ENCODE peak calls at places on chromosomes 7 and 10, in five cellular contexts. One of them, this sample, is unnamed.

GRCh38 chr7:144830024-144830785 is 5.6 kb downstream of the TPK1 start:
- DNase-seq in PC-3: peak
- DNase-seq in GM23248: peak
- DNase-seq in HCT116: no peak
- DNase-seq in fibroblast of lung: no peak
- DNase-seq in this sample: no peak

GRCh38 chr7:157984138-157984913 is 603.3 kb downstream of the PTPRN2 start:
- DNase-seq in PC-3: no peak
- DNase-seq in fibroblast of lung: no peak
- DNase-seq in HCT116: no peak
- DNase-seq in GM23248: no peak
- DNase-seq in this sample: no peak

GRCh38 chr10:57096044-57096443 is 735.0 kb upstream of the ZWINT start:
- DNase-seq in PC-3: no peak
- DNase-seq in fibroblast of lung: no peak
- DNase-seq in GM23248: no peak
- DNase-seq in HCT116: no peak
- DNase-seq in this sample: no peak

GRCh38 chr10:73287441-73287840 is 35.0 kb upstream of the MRPS16 start:
- DNase-seq in fibroblast of lung: no peak
- DNase-seq in HCT116: no peak
- DNase-seq in GM23248: no peak
- DNase-seq in PC-3: no peak
- DNase-seq in this sample: no peak

GRCh38 chr10:71124921-71125748 is 87.2 kb upstream of the UNC5B start:
- DNase-seq in fibroblast of lung: no peak
- DNase-seq in HCT116: no peak
- DNase-seq in PC-3: no peak
- DNase-seq in GM23248: no peak
- DNase-seq in this sample: no peak

GRCh38 chr7:374706-375490 is 84.9 kb downstream of the FOXL3 start:
- DNase-seq in GM23248: no peak
- DNase-seq in HCT116: no peak
- DNase-seq in PC-3: no peak
- DNase-seq in fibroblast of lung: no peak
- DNase-seq in this sample: no peak

GRCh38 chr10:100993986-100994708 is 5.5 kb upstream of the LZTS2 start:
- DNase-seq in fibroblast of lung: peak
- DNase-seq in PC-3: peak
- DNase-seq in GM23248: peak
- DNase-seq in HCT116: no peak
- DNase-seq in this sample: no peak

GRCh38 chr10:43199684-43200537 is 61.7 kb downstream of the CSGALNACT2 start:
- DNase-seq in fibroblast of lung: no peak
- DNase-seq in PC-3: no peak
- DNase-seq in HCT116: no peak
- DNase-seq in GM23248: no peak
- DNase-seq in this sample: no peak

GRCh38 chr10:86354761-86355540 is 11.6 kb downstream of the GRID1 start:
- DNase-seq in GM23248: no peak
- DNase-seq in HCT116: no peak
- DNase-seq in PC-3: no peak
- DNase-seq in fibroblast of lung: no peak
- DNase-seq in this sample: no peak

GRCh38 chr10:106741131-106741530 is 423.4 kb downstream of the SORCS1 start:
- DNase-seq in fibroblast of lung: no peak
- DNase-seq in PC-3: no peak
- DNase-seq in HCT116: no peak
- DNase-seq in GM23248: no peak
- DNase-seq in this sample: no peak

GRCh38 chr7:48096273-48096672 is 7.2 kb downstream of the UPP1 start:
- DNase-seq in GM23248: no peak
- DNase-seq in PC-3: no peak
- DNase-seq in HCT116: no peak
- DNase-seq in fibroblast of lung: no peak
- DNase-seq in this sample: no peak

GRCh38 chr7:42065942-42066341 is 171.1 kb downstream of the GLI3 start:
- DNase-seq in HCT116: no peak
- DNase-seq in GM23248: no peak
- DNase-seq in PC-3: no peak
- DNase-seq in fibroblast of lung: peak
- DNase-seq in this sample: no peak

GRCh38 chr7:35819310-35819709 is 18.5 kb downstream of the SEPTIN7 start:
- DNase-seq in HCT116: no peak
- DNase-seq in fibroblast of lung: no peak
- DNase-seq in PC-3: no peak
- DNase-seq in GM23248: no peak
- DNase-seq in this sample: no peak

GRCh38 chr10:28558923-28559508 is 26.1 kb downstream of the WAC start:
- DNase-seq in PC-3: no peak
- DNase-seq in fibroblast of lung: no peak
- DNase-seq in GM23248: no peak
- DNase-seq in HCT116: no peak
- DNase-seq in this sample: no peak

GRCh38 chr10:9825491-9826018 is 1192.1 kb upstream of the CELF2 start:
- DNase-seq in GM23248: no peak
- DNase-seq in PC-3: no peak
- DNase-seq in HCT116: no peak
- DNase-seq in fibroblast of lung: no peak
- DNase-seq in this sample: no peak

GRCh38 chr10:61000769-61001730 is 57.1 kb upstream of the RHOBTB1 start:
- DNase-seq in PC-3: peak
- DNase-seq in GM23248: peak
- DNase-seq in fibroblast of lung: peak
- DNase-seq in HCT116: no peak
- DNase-seq in this sample: no peak

GRCh38 chr7:134750083-134751062 is 29.1 kb upstream of the CALD1 start:
- DNase-seq in PC-3: peak
- DNase-seq in GM23248: peak
- DNase-seq in fibroblast of lung: peak
- DNase-seq in HCT116: peak
- DNase-seq in this sample: no peak

GRCh38 chr10:75191821-75192568 is 18.6 kb upstream of the VDAC2 start:
- DNase-seq in GM23248: peak
- DNase-seq in HCT116: no peak
- DNase-seq in PC-3: peak
- DNase-seq in fibroblast of lung: peak
- DNase-seq in this sample: no peak

GRCh38 chr10:43120948-43121290 is 17.3 kb upstream of the CSGALNACT2 start:
- DNase-seq in PC-3: no peak
- DNase-seq in fibroblast of lung: no peak
- DNase-seq in HCT116: no peak
- DNase-seq in GM23248: no peak
- DNase-seq in this sample: no peak

GRCh38 chr7:1156782-1157535 is 3.0 kb downstream of the ZFAND2A start:
- DNase-seq in GM23248: peak
- DNase-seq in HCT116: no peak
- DNase-seq in PC-3: peak
- DNase-seq in fibroblast of lung: peak
- DNase-seq in this sample: no peak

GRCh38 chr10:86969421-86970041 is 1.2 kb downstream of the ADIRF start:
- DNase-seq in HCT116: no peak
- DNase-seq in GM23248: peak
- DNase-seq in PC-3: peak
- DNase-seq in fibroblast of lung: peak
- DNase-seq in this sample: no peak

GRCh38 chr10:101535949-101536348 is 52.1 kb downstream of the POLL start:
- DNase-seq in fibroblast of lung: no peak
- DNase-seq in PC-3: no peak
- DNase-seq in GM23248: no peak
- DNase-seq in HCT116: no peak
- DNase-seq in this sample: no peak

GRCh38 chr10:94439275-94439861 is 37.0 kb downstream of the TBC1D12 start:
- DNase-seq in PC-3: no peak
- DNase-seq in HCT116: no peak
- DNase-seq in fibroblast of lung: peak
- DNase-seq in GM23248: peak
- DNase-seq in this sample: no peak

GRCh38 chr7:7682856-7683255 is 35.6 kb downstream of the RPA3 start:
- DNase-seq in GM23248: no peak
- DNase-seq in HCT116: no peak
- DNase-seq in fibroblast of lung: no peak
- DNase-seq in PC-3: no peak
- DNase-seq in this sample: no peak

GRCh38 chr7:87810130-87810529 is 66.0 kb downstream of the SLC25A40 start:
- DNase-seq in fibroblast of lung: no peak
- DNase-seq in HCT116: no peak
- DNase-seq in PC-3: no peak
- DNase-seq in GM23248: no peak
- DNase-seq in this sample: no peak

GRCh38 chr7:112779667-112780066 is 10.5 kb downstream of the TMEM168 start:
- DNase-seq in fibroblast of lung: peak
- DNase-seq in HCT116: no peak
- DNase-seq in PC-3: peak
- DNase-seq in GM23248: no peak
- DNase-seq in this sample: no peak

GRCh38 chr10:101601541-101601940 is 13.4 kb downstream of the DPCD start:
- DNase-seq in GM23248: no peak
- DNase-seq in fibroblast of lung: no peak
- DNase-seq in PC-3: no peak
- DNase-seq in HCT116: no peak
- DNase-seq in this sample: no peak

GRCh38 chr10:3395487-3395886 is 222.9 kb upstream of the PITRM1 start:
- DNase-seq in GM23248: no peak
- DNase-seq in PC-3: peak
- DNase-seq in HCT116: no peak
- DNase-seq in fibroblast of lung: no peak
- DNase-seq in this sample: no peak

GRCh38 chr7:30650455-30650854 is 31.8 kb downstream of the CRHR2 start:
- DNase-seq in HCT116: no peak
- DNase-seq in PC-3: no peak
- DNase-seq in fibroblast of lung: no peak
- DNase-seq in GM23248: no peak
- DNase-seq in this sample: no peak

DNA sequence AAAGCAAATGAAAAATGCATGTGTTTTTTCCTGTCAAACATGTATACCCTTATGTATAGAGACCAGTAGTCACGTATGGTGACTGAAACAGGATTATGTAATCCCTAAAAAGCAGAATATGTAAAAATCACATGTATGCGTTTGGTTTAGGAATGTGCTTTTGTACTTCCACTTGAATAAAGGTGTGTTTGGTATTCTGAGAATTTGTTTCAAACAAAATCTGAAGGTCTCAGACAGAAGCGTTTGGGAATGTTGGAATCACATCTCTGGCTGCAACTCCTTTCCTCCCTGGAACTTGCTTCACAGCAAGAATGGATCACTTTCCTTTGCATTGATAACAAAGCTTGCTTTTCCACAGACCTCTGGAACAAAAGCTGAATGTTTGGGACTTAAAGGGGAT is 17.8 kb downstream of the ZNF655 start:
- DNase-seq in fibroblast of lung: no peak
- DNase-seq in HCT116: no peak
- DNase-seq in PC-3: no peak
- DNase-seq in GM23248: no peak
- DNase-seq in this sample: no peak
- H3K9ac ChIP-seq in fibroblast of lung: no peak
- H3K9ac ChIP-seq in HCT116: no peak
- H3K9ac ChIP-seq in PC-3: no peak
- H3K9ac ChIP-seq in GM23248: no peak
- H3K9ac ChIP-seq in this sample: no peak

GRCh38 chr10:68167271-68167670 is 58.0 kb downstream of the MYPN start:
- DNase-seq in GM23248: peak
- DNase-seq in PC-3: no peak
- DNase-seq in fibroblast of lung: no peak
- DNase-seq in HCT116: no peak
- DNase-seq in this sample: no peak
- H3K9ac ChIP-seq in GM23248: no peak
- H3K9ac ChIP-seq in PC-3: no peak
- H3K9ac ChIP-seq in fibroblast of lung: no peak
- H3K9ac ChIP-seq in HCT116: no peak
- H3K9ac ChIP-seq in this sample: no peak

GRCh38 chr7:2412587-2413201 is 9.3 kb downstream of the CHST12 start:
- DNase-seq in GM23248: peak
- DNase-seq in HCT116: no peak
- DNase-seq in PC-3: no peak
- DNase-seq in fibroblast of lung: peak
- DNase-seq in this sample: no peak

GRCh38 chr7:2411815-2412586 is 8.6 kb downstream of the CHST12 start:
- DNase-seq in fibroblast of lung: no peak
- DNase-seq in PC-3: no peak
- DNase-seq in GM23248: no peak
- DNase-seq in HCT116: no peak
- DNase-seq in this sample: no peak

GRCh38 chr7:2409745-2410414 is 6.5 kb downstream of the CHST12 start:
- DNase-seq in HCT116: no peak
- DNase-seq in PC-3: no peak
- DNase-seq in fibroblast of lung: no peak
- DNase-seq in GM23248: peak
- DNase-seq in this sample: no peak

GRCh38 chr7:2405601-2406345 is 2.4 kb downstream of the CHST12 start:
- DNase-seq in HCT116: no peak
- DNase-seq in PC-3: no peak
- DNase-seq in fibroblast of lung: no peak
- DNase-seq in GM23248: no peak
- DNase-seq in this sample: no peak

DNA sequence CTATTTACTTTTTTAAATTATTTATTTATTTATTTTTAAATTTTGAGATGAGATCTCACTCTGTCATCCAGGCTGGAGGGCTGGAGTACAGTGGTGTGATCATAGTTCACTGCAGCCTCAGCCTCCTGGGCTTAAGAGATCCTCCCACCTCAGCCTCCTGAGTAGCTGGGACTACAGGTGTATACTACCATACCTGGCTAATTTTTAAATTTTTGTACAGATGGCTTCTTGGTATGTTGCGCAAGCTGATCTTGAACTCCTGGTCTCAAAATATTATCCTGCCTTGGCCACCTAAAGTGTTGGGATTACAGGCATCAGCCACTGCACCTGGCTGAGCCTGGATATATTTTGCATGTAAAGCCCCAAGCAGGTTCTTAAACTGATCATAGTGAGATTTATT is 7.6 kb downstream of the CHST12 start:
- DNase-seq in fibroblast of lung: no peak
- DNase-seq in GM23248: no peak
- DNase-seq in HCT116: no peak
- DNase-seq in PC-3: no peak
- DNase-seq in this sample: no peak
- H3K9ac ChIP-seq in fibroblast of lung: no peak
- H3K9ac ChIP-seq in GM23248: no peak
- H3K9ac ChIP-seq in HCT116: no peak
- H3K9ac ChIP-seq in PC-3: no peak
- H3K9ac ChIP-seq in this sample: no peak

DNA sequence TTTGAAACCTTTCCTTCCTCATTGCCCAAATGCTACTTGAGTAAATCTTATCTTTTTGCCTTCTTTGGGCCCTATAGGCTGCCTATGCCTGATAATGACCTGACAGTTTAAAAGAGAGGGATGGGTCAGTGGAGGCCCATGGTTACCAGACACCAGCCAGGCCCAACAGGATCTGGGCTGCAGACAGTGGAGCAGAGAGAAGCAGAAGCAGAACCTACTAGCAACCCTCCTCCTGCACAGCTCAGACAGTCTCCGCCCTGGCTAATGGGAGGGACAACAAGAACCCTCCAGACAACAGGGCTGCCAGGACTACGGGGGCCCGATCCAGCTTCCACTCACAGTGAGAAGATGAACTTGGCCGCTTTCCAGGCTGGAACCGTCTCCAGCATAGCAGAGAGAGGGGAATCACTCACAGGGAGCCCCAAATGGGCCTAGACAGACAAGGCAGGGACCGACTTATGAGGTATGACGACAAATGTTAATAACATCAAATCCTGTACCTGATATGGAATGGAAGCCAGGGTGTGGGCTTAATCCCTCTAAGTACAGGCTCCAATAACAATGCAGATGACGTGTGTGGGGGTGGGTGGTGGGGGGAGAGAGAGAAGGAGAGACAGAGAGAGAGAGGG is 31.7 kb upstream of the DGKI start:
- DNase-seq in GM23248: peak
- DNase-seq in PC-3: no peak
- DNase-seq in fibroblast of lung: peak
- DNase-seq in HCT116: no peak
- DNase-seq in this sample: no peak
- H3K9ac ChIP-seq in GM23248: peak
- H3K9ac ChIP-seq in PC-3: no peak
- H3K9ac ChIP-seq in fibroblast of lung: no peak
- H3K9ac ChIP-seq in HCT116: no peak
- H3K9ac ChIP-seq in this sample: no peak